ENCODE peak calls at places on chromosomes 6 and 20, in nine cellular contexts. V is spleen, J is ovary, T is thyroid gland, H is stomach, C is suprapubic skin, X is prostate gland, M is IMR-90, U is adrenal gland. E is an unnamed sample. For H3K27me3, the result is how much of the 10 kb centered on the place peaks cover.

GRCh38 chr6:113558966-113559365 is 298.2 kb upstream of the MARCKS start:
- DNase-seq in H (no peak), V (no peak), X (no peak), C (no peak), T (no peak), M (peak), U (no peak), J (no peak), E (no peak)

GRCh38 chr20:11098888-11099287 is 425.1 kb upstream of the JAG1 start:
- DNase-seq in H (no peak), X (no peak), T (no peak), U (no peak), V (no peak), J (no peak), C (no peak), M (no peak), E (no peak)

GRCh38 chr6:132228894-132229293 is 172.4 kb downstream of the MOXD1 start:
- DNase-seq in T (no peak), X (no peak), H (no peak), U (no peak), M (peak), V (no peak), C (no peak), J (no peak), E (no peak)

GRCh38 chr20:34088871-34089479 is 23.1 kb downstream of the EIF2S2 start:
- DNase-seq in H (no peak), U (no peak), M (no peak), V (no peak), T (no peak), X (no peak), J (no peak), C (no peak), E (no peak)

GRCh38 chr20:63316502-63316921 is 23.5 kb downstream of the COL20A1 start:
- DNase-seq in H (no peak), T (peak), C (no peak), M (no peak), X (no peak), V (peak), J (peak), U (no peak), E (no peak)

GRCh38 chr6:13617066-13617465 is 1.9 kb downstream of the NOL7 start:
- DNase-seq in V (no peak), J (no peak), X (no peak), H (no peak), C (no peak), U (no peak), M (no peak), T (no peak), E (no peak)

GRCh38 chr6:12324096-12324495 is 33.9 kb downstream of the EDN1 start:
- DNase-seq in H (peak), X (peak), J (no peak), V (no peak), C (no peak), M (peak), T (no peak), U (no peak), E (no peak)

GRCh38 chr6:16803294-16804006 is 42.2 kb upstream of the ATXN1 start:
- DNase-seq in J (peak), C (no peak), V (no peak), X (no peak), H (no peak), M (peak), T (peak), U (peak), E (no peak)

GRCh38 chr6:97978855-97979271 is 695.8 kb upstream of the MMS22L start:
- DNase-seq in H (no peak), U (peak), M (no peak), J (no peak), T (no peak), C (peak), X (no peak), V (peak), E (no peak)

GRCh38 chr6:2855061-2855519 is 13.4 kb upstream of the SERPINB1 start:
- DNase-seq in H (no peak), T (no peak), J (no peak), V (no peak), M (no peak), X (no peak), U (no peak), C (no peak), E (no peak)

GRCh38 chr20:4559906-4560305 is 161.8 kb upstream of the PRND start:
- DNase-seq in J (no peak), V (no peak), U (no peak), M (no peak), C (no peak), X (no peak), T (no peak), H (no peak), E (no peak)

GRCh38 chr20:51650685-51651134 is 108.2 kb upstream of the NFATC2 start:
- DNase-seq in J (no peak), M (peak), X (no peak), H (no peak), T (peak), U (no peak), V (no peak), C (no peak), E (no peak)

GRCh38 chr6:109690373-109690739 is 646 bp downstream of the AK9 start:
- DNase-seq in X (peak), T (peak), V (peak), M (no peak), J (peak), H (peak), C (no peak), U (peak), E (peak)

GRCh38 chr6:109372070-109372585 is 10.1 kb downstream of the CD164 start:
- DNase-seq in C (no peak), X (no peak), V (no peak), M (no peak), T (no peak), J (no peak), H (no peak), U (no peak), E (no peak)

GRCh38 chr20:324177-325042 is 942 bp upstream of the SOX12 start:
- DNase-seq in X (peak), U (peak), T (peak), C (peak), H (peak), J (peak), M (peak), V (peak), E (peak)

GRCh38 chr20:57400821-57401564 is 9.8 kb downstream of the RBM38 start:
- DNase-seq in H (no peak), U (no peak), M (no peak), T (no peak), C (no peak), V (peak), X (no peak), J (no peak), E (peak)

GRCh38 chr20:64092258-64093012 is 8.2 kb upstream of the LKAAEAR1 start:
- DNase-seq in T (no peak), C (no peak), H (no peak), J (no peak), M (no peak), V (no peak), X (no peak), U (no peak), E (no peak)

GRCh38 chr6:80163754-80164187 is 57.3 kb downstream of the BCKDHB start:
- DNase-seq in X (no peak), U (no peak), H (no peak), C (no peak), M (peak), V (no peak), J (no peak), T (no peak), E (no peak)

GRCh38 chr20:41119593-41120561 is 17.5 kb upstream of the PLCG1 start:
- DNase-seq in C (no peak), U (no peak), M (no peak), V (no peak), T (no peak), J (no peak), X (no peak), H (no peak), E (no peak)

GRCh38 chr6:4910060-4910746 is 93.6 kb downstream of the RPP40 start:
- DNase-seq in C (no peak), J (no peak), T (peak), V (no peak), U (no peak), H (peak), X (peak), M (no peak), E (no peak)

GRCh38 chr6:111096246-111096645 is 8.9 kb downstream of the SLC16A10 start:
- DNase-seq in X (peak), C (no peak), M (no peak), V (no peak), H (peak), T (peak), J (no peak), U (no peak), E (no peak)

GRCh38 chr20:34705383-34706021 is 1.4 kb downstream of the TP53INP2 start:
- DNase-seq in C (no peak), V (no peak), H (peak), J (no peak), M (peak), T (peak), U (peak), X (peak), E (no peak)

GRCh38 chr6:46376562-46376969 is 114.7 kb downstream of the RCAN2 start:
- DNase-seq in V (no peak), T (no peak), J (no peak), H (no peak), M (no peak), U (no peak), C (no peak), X (no peak), E (no peak)

GRCh38 chr20:56540415-56540814 is 7.4 kb downstream of the FAM209B start:
- DNase-seq in U (no peak), J (no peak), C (no peak), T (no peak), V (no peak), X (no peak), H (no peak), M (peak), E (no peak)

GRCh38 chr20:54469293-54469692 is 6.1 kb upstream of the DOK5 start:
- DNase-seq in U (no peak), H (no peak), T (no peak), X (no peak), J (no peak), C (no peak), M (no peak), V (no peak), E (no peak)

GRCh38 chr6:121826156-121826810 is 390.8 kb downstream of the GJA1 start:
- DNase-seq in H (no peak), V (no peak), U (peak), T (no peak), J (no peak), M (peak), X (no peak), C (no peak), E (no peak)

GRCh38 chr20:25247100-25247665 is 702 bp upstream of the PYGB start:
- DNase-seq in M (peak), C (peak), V (no peak), T (peak), X (peak), H (peak), U (peak), J (peak), E (peak)

GRCh38 chr6:64084201-64084663 is 448.6 kb downstream of the PHF3 start:
- DNase-seq in T (no peak), X (no peak), C (no peak), H (no peak), M (no peak), U (no peak), J (no peak), V (no peak), E (no peak)

GRCh38 chr6:112180095-112180820 is 74.1 kb downstream of the LAMA4 start:
- DNase-seq in U (peak), H (no peak), M (peak), C (no peak), X (peak), J (peak), T (no peak), V (no peak), E (peak)

GRCh38 chr6:21594427-21595264 is 1.1 kb downstream of the SOX4 start:
- DNase-seq in X (peak), U (peak), J (peak), M (peak), V (peak), C (peak), T (peak), H (peak), E (peak)

GRCh38 chr6:41713161-41713649 is 22.2 kb downstream of the TFEB start:
- DNase-seq in T (peak), C (no peak), X (peak), J (no peak), M (peak), H (peak), V (no peak), U (peak), E (peak)

GRCh38 chr6:21807299-21807698 is 213.7 kb downstream of the SOX4 start:
- DNase-seq in T (no peak), V (no peak), X (no peak), J (no peak), H (no peak), C (no peak), M (no peak), U (no peak), E (no peak)

GRCh38 chr6:102015431-102015830 is 621.9 kb downstream of the GRIK2 start:
- DNase-seq in U (no peak), M (no peak), X (no peak), T (no peak), C (no peak), J (no peak), V (peak), H (no peak), E (no peak)

GRCh38 chr6:52531396-52531795 is 45.5 kb downstream of the TRAM2 start:
- DNase-seq in C (no peak), T (peak), V (no peak), X (no peak), J (no peak), H (no peak), U (no peak), M (no peak), E (no peak)

GRCh38 chr20:50415516-50416268 is 94.5 kb upstream of the PTPN1 start:
- DNase-seq in C (peak), M (peak), H (peak), U (peak), V (peak), T (peak), J (peak), X (peak), E (peak)

GRCh38 chr20:10034717-10035571 is at the start of gene ANKEF1:
- DNase-seq in C (no peak), V (peak), H (peak), M (peak), J (peak), T (peak), X (peak), U (peak), E (peak)

GRCh38 chr6:15322781-15323536 is 77.1 kb downstream of the JARID2 start:
- DNase-seq in U (no peak), J (no peak), C (no peak), T (no peak), V (no peak), M (peak), X (no peak), H (peak), E (no peak)

GRCh38 chr20:373171-373890 is 7.2 kb upstream of the TRIB3 start:
- DNase-seq in U (peak), H (no peak), X (no peak), J (no peak), V (peak), C (no peak), T (no peak), M (peak), E (no peak)

GRCh38 chr6:138198430-138199091 is 19.7 kb downstream of the PBOV1 start:
- DNase-seq in J (no peak), U (no peak), M (no peak), H (no peak), C (no peak), X (no peak), V (no peak), T (no peak), E (no peak)
- TF ChIP-seq CTCF in J (no peak), U (no peak), M (no peak), H (no peak), C (no peak), X (no peak), V (no peak), T (no peak), E (no peak)

DNA sequence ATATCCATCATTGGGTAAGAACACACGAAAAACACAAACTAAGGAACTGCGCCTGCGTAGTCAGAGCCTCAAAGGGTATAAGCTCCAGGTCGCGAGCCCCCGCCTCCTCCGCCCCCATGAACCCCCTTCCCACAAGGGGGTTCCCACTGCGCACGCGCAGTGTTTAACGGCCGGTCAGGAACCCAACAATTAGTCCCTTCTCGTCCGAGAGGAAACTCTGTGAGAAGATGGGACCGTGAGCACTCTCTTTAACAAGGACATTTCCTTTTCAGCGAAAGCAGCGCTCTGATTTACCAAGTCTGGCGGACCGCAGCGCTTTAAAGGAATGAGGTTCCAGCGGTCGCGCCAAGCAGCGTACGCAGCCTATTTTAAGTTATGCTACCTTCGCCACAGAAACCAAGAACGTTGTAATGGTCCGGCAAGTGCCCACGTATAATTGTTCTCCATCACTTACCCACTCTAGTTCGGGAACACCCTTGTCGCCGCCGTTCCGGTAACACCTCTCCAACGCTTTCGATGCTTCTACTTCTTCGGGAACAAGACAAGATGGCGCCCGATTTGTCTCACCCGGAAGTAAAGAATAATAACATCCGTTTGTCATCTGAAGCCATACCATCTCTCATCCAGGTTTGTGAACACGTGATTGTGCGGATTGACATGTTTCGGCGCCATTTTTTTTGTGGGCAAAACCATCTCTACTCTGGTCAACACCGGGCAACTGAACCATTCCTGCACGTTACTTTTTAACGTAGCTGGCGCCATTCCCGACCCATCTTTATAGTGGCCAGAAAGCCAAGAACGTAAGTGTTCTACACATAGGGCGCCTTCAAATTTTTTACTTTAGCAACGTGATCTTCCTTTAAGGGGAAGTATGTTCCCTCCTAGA is at the start of gene PNISR:
- DNase-seq in U (peak), C (peak), M (peak), J (peak), X (peak), T (peak), V (peak), H (peak), E (peak)
- TF ChIP-seq POLR2A in U (peak), C (no peak), M (peak), J (peak), X (peak), T (peak), V (no peak), H (no peak), E (no peak)

GRCh38 chr6:18081669-18082037 is 40.8 kb downstream of the NHLRC1 start:
- DNase-seq in H (no peak), C (no peak), V (no peak), M (no peak), T (no peak), J (no peak), X (no peak), U (no peak), E (no peak)
- H3K27me3 ChIP-seq in H (under half), C (under half), V (under half), M (under half), T (under half), J (under half), X (under half), U (under half), E (under half)

GRCh38 chr6:145814035-145814500 is 527 bp downstream of the FBXO30 start:
- DNase-seq in H (no peak), M (no peak), V (no peak), X (peak), J (no peak), C (no peak), U (peak), T (peak), E (peak)

GRCh38 chr6:145815351-145815772 is 767 bp upstream of the FBXO30 start:
- DNase-seq in X (no peak), C (no peak), U (no peak), H (no peak), M (peak), V (no peak), T (peak), J (no peak), E (peak)

GRCh38 chr6:145813285-145814034 is 1.1 kb downstream of the FBXO30 start:
- DNase-seq in J (no peak), X (no peak), C (no peak), M (peak), V (no peak), T (no peak), H (no peak), U (no peak), E (no peak)

GRCh38 chr6:145815875-145816274 is 1.3 kb upstream of the FBXO30 start:
- DNase-seq in T (no peak), C (no peak), X (no peak), J (no peak), U (peak), M (peak), V (no peak), H (no peak), E (no peak)

GRCh38 chr6:145814501-145815350 is at the start of gene FBXO30:
- DNase-seq in T (peak), J (peak), H (peak), V (peak), M (peak), C (peak), X (peak), U (peak), E (peak)
- TF ChIP-seq CTCF in T (peak), J (no peak), H (peak), V (peak), M (no peak), C (no peak), X (peak), U (no peak), E (no peak)

GRCh38 chr6:44011350-44011925 is 115.8 kb downstream of the MRPL14 start:
- DNase-seq in U (peak), J (no peak), H (no peak), C (no peak), M (no peak), X (no peak), V (no peak), T (peak), E (no peak)
- TF ChIP-seq POLR2A in U (no peak), J (no peak), H (no peak), C (no peak), M (no peak), X (no peak), V (no peak), T (no peak), E (no peak)

GRCh38 chr6:157328108-157328692 is 4.9 kb upstream of the TMEM242 start:
- DNase-seq in U (no peak), C (no peak), T (no peak), X (no peak), M (peak), H (no peak), V (no peak), J (no peak), E (no peak)
- H3K27me3 ChIP-seq in U (under half), C (under half), T (under half), X (under half), M (under half), H (under half), V (under half), J (under half), E (under half)

DNA sequence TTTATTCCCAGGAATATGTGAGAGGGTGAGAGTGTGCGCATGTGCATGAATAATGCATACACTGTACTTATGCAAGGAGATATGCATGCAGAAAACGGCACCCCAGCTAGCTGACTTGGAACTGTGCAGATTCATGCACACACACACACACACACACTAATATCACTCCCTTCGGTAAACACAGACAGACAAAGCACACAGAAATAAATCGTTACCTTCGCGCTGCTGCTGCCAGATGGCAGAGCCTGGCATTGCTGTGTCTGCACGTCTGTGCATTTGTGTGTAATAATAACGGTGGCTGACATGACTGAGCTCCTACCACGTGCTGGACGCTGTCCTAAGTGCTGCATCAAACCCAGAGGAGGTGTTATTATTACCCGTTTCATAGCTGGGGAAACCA is 36.8 kb downstream of the PREX1 start:
- DNase-seq in C (no peak), U (no peak), V (peak), T (no peak), X (peak), M (no peak), J (no peak), H (no peak), E (peak)
- TF ChIP-seq CTCF in C (no peak), U (no peak), V (no peak), T (no peak), X (peak), M (no peak), J (no peak), H (no peak), E (peak)

GRCh38 chr6:43021270-43022047 is at the start of gene RRP36:
- DNase-seq in M (peak), U (peak), J (peak), X (peak), V (peak), T (peak), C (peak), H (peak), E (peak)
- TF ChIP-seq POLR2A in M (no peak), U (peak), J (no peak), X (no peak), V (no peak), T (peak), C (no peak), H (no peak), E (peak)